ENCODE peak calls at places on chromosomes 12 and 14, in six cellular contexts. One of them, this sample, is unnamed.

GRCh38 chr12:32897688-32898573 is 1.4 kb upstream of the PKP2 start:
- DNase-seq in mammary epithelial cell: no peak
- DNase-seq in CD8-positive, alpha-beta memory T cell: no peak
- DNase-seq in lower lobe of right lung: no peak
- DNase-seq in fibroblast of lung: no peak
- DNase-seq in uterus: no peak
- DNase-seq in this sample: no peak

GRCh38 chr12:111557271-111558106 is 41.6 kb downstream of the ATXN2 start:
- DNase-seq in mammary epithelial cell: peak
- DNase-seq in CD8-positive, alpha-beta memory T cell: no peak
- DNase-seq in lower lobe of right lung: no peak
- DNase-seq in fibroblast of lung: no peak
- DNase-seq in uterus: no peak
- DNase-seq in this sample: no peak

GRCh38 chr12:60494249-60494648 is 898.4 kb downstream of the SLC16A7 start:
- DNase-seq in mammary epithelial cell: peak
- DNase-seq in CD8-positive, alpha-beta memory T cell: no peak
- DNase-seq in lower lobe of right lung: no peak
- DNase-seq in fibroblast of lung: peak
- DNase-seq in uterus: no peak
- DNase-seq in this sample: peak

GRCh38 chr12:43104524-43104923 is 447.5 kb downstream of the ADAMTS20 start:
- DNase-seq in mammary epithelial cell: peak
- DNase-seq in CD8-positive, alpha-beta memory T cell: no peak
- DNase-seq in lower lobe of right lung: no peak
- DNase-seq in fibroblast of lung: peak
- DNase-seq in uterus: no peak
- DNase-seq in this sample: peak

GRCh38 chr12:93702707-93703305 is 25.6 kb downstream of the CRADD start:
- DNase-seq in mammary epithelial cell: no peak
- DNase-seq in CD8-positive, alpha-beta memory T cell: no peak
- DNase-seq in lower lobe of right lung: no peak
- DNase-seq in fibroblast of lung: no peak
- DNase-seq in uterus: no peak
- DNase-seq in this sample: no peak

GRCh38 chr12:29771786-29772185 is 12.0 kb downstream of the TMTC1 start:
- DNase-seq in mammary epithelial cell: peak
- DNase-seq in CD8-positive, alpha-beta memory T cell: no peak
- DNase-seq in lower lobe of right lung: no peak
- DNase-seq in fibroblast of lung: no peak
- DNase-seq in uterus: no peak
- DNase-seq in this sample: no peak

GRCh38 chr12:126469211-126469610 is 1404.0 kb downstream of the AACS start:
- DNase-seq in mammary epithelial cell: no peak
- DNase-seq in CD8-positive, alpha-beta memory T cell: no peak
- DNase-seq in lower lobe of right lung: no peak
- DNase-seq in fibroblast of lung: no peak
- DNase-seq in uterus: no peak
- DNase-seq in this sample: no peak

GRCh38 chr12:117818400-117818799 is 150.4 kb downstream of the KSR2 start:
- DNase-seq in mammary epithelial cell: no peak
- DNase-seq in CD8-positive, alpha-beta memory T cell: no peak
- DNase-seq in lower lobe of right lung: no peak
- DNase-seq in fibroblast of lung: no peak
- DNase-seq in uterus: no peak
- DNase-seq in this sample: no peak

GRCh38 chr12:128583453-128583852 is 240.3 kb downstream of the SLC15A4 start:
- DNase-seq in mammary epithelial cell: no peak
- DNase-seq in CD8-positive, alpha-beta memory T cell: no peak
- DNase-seq in lower lobe of right lung: no peak
- DNase-seq in fibroblast of lung: no peak
- DNase-seq in uterus: no peak
- DNase-seq in this sample: no peak

GRCh38 chr14:25413058-25413457 is 363.1 kb upstream of the STXBP6 start:
- DNase-seq in mammary epithelial cell: no peak
- DNase-seq in CD8-positive, alpha-beta memory T cell: no peak
- DNase-seq in lower lobe of right lung: no peak
- DNase-seq in fibroblast of lung: no peak
- DNase-seq in uterus: no peak
- DNase-seq in this sample: no peak

GRCh38 chr12:56267443-56268071 is 815 bp downstream of the COQ10A start:
- DNase-seq in mammary epithelial cell: no peak
- DNase-seq in CD8-positive, alpha-beta memory T cell: no peak
- DNase-seq in lower lobe of right lung: no peak
- DNase-seq in fibroblast of lung: no peak
- DNase-seq in uterus: no peak
- DNase-seq in this sample: no peak

GRCh38 chr14:99241314-99242035 is 30.5 kb downstream of the BCL11B start:
- DNase-seq in mammary epithelial cell: no peak
- DNase-seq in CD8-positive, alpha-beta memory T cell: peak
- DNase-seq in lower lobe of right lung: no peak
- DNase-seq in fibroblast of lung: no peak
- DNase-seq in uterus: no peak
- DNase-seq in this sample: no peak

GRCh38 chr12:123121670-123122069 is 29.2 kb downstream of the PITPNM2 start:
- DNase-seq in mammary epithelial cell: no peak
- DNase-seq in CD8-positive, alpha-beta memory T cell: no peak
- DNase-seq in lower lobe of right lung: no peak
- DNase-seq in fibroblast of lung: no peak
- DNase-seq in uterus: no peak
- DNase-seq in this sample: no peak

GRCh38 chr12:123122649-123123048 is 28.2 kb downstream of the PITPNM2 start:
- DNase-seq in mammary epithelial cell: no peak
- DNase-seq in CD8-positive, alpha-beta memory T cell: no peak
- DNase-seq in lower lobe of right lung: no peak
- DNase-seq in fibroblast of lung: no peak
- DNase-seq in uterus: no peak
- DNase-seq in this sample: no peak

GRCh38 chr12:123118397-123118945 is 32.4 kb downstream of the PITPNM2 start:
- DNase-seq in mammary epithelial cell: no peak
- DNase-seq in CD8-positive, alpha-beta memory T cell: no peak
- DNase-seq in lower lobe of right lung: no peak
- DNase-seq in fibroblast of lung: peak
- DNase-seq in uterus: no peak
- DNase-seq in this sample: no peak

GRCh38 chr12:123120452-123121166 is 30.3 kb downstream of the PITPNM2 start:
- DNase-seq in mammary epithelial cell: no peak
- DNase-seq in CD8-positive, alpha-beta memory T cell: no peak
- DNase-seq in lower lobe of right lung: no peak
- DNase-seq in fibroblast of lung: no peak
- DNase-seq in uterus: no peak
- DNase-seq in this sample: no peak

GRCh38 chr12:123119808-123120207 is 31.1 kb downstream of the PITPNM2 start:
- DNase-seq in mammary epithelial cell: no peak
- DNase-seq in CD8-positive, alpha-beta memory T cell: no peak
- DNase-seq in lower lobe of right lung: no peak
- DNase-seq in fibroblast of lung: no peak
- DNase-seq in uterus: no peak
- DNase-seq in this sample: no peak
- H3K27ac ChIP-seq in mammary epithelial cell: no peak
- H3K27ac ChIP-seq in CD8-positive, alpha-beta memory T cell: no peak
- H3K27ac ChIP-seq in lower lobe of right lung: no peak
- H3K27ac ChIP-seq in fibroblast of lung: no peak
- H3K27ac ChIP-seq in uterus: no peak
- H3K27ac ChIP-seq in this sample: no peak

GRCh38 chr14:45785240-45785639 is 532.2 kb upstream of the MIS18BP1 start:
- DNase-seq in mammary epithelial cell: peak
- DNase-seq in CD8-positive, alpha-beta memory T cell: no peak
- DNase-seq in lower lobe of right lung: no peak
- DNase-seq in fibroblast of lung: no peak
- DNase-seq in uterus: no peak
- DNase-seq in this sample: no peak
- H3K27ac ChIP-seq in mammary epithelial cell: peak
- H3K27ac ChIP-seq in CD8-positive, alpha-beta memory T cell: no peak
- H3K27ac ChIP-seq in lower lobe of right lung: no peak
- H3K27ac ChIP-seq in fibroblast of lung: no peak
- H3K27ac ChIP-seq in uterus: no peak
- H3K27ac ChIP-seq in this sample: no peak

DNA sequence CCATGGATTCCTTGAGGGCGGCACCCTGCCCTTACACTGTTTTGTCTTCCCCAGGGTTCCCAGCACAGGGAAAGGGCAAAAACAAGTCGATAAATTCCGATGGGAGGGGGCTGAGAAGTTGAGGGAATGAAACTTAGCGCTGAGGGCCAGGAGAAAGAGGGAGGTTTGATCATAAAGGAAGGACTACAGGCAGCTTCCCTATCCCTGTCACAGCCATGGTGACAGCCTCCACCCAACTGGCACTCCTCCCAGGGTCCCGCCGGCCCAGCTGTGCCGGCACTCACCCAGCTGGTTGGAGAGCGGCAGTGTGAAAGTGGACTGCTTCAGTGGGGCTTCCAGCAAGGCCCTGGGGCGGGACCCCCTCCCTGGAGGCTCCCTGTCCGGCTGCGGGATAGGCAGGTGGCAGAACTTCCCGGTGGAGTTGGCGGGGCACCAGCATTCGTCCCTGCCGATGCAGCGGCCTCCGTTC is 58.4 kb downstream of the ISCA2 start:
- DNase-seq in mammary epithelial cell: no peak
- DNase-seq in CD8-positive, alpha-beta memory T cell: no peak
- DNase-seq in lower lobe of right lung: no peak
- DNase-seq in fibroblast of lung: peak
- DNase-seq in uterus: no peak
- DNase-seq in this sample: no peak
- H3K27ac ChIP-seq in mammary epithelial cell: no peak
- H3K27ac ChIP-seq in CD8-positive, alpha-beta memory T cell: no peak
- H3K27ac ChIP-seq in lower lobe of right lung: peak
- H3K27ac ChIP-seq in fibroblast of lung: peak
- H3K27ac ChIP-seq in uterus: peak
- H3K27ac ChIP-seq in this sample: no peak

DNA sequence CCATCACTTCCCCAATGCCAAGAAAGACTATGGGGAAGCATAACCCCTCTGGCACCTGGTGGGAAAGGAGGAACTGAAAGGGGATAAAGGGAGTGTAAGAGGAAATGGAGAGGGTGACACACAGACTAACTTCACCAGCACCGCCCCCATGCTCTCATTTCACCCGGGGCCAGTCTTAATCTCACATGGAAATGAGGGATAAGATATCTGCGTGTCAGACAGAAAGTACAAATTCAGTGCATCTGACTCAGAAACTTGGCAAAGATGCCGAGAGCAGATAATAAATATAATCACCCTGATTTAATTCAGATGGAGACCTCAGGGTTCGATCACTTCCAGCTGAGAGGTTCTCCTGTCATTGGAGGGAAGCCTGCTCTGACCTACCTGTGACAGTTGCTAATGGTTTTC is 191.6 kb downstream of the DUSP6 start:
- DNase-seq in mammary epithelial cell: peak
- DNase-seq in CD8-positive, alpha-beta memory T cell: no peak
- DNase-seq in lower lobe of right lung: peak
- DNase-seq in fibroblast of lung: peak
- DNase-seq in uterus: peak
- DNase-seq in this sample: peak
- H3K27ac ChIP-seq in mammary epithelial cell: peak
- H3K27ac ChIP-seq in CD8-positive, alpha-beta memory T cell: no peak
- H3K27ac ChIP-seq in lower lobe of right lung: peak
- H3K27ac ChIP-seq in fibroblast of lung: peak
- H3K27ac ChIP-seq in uterus: peak
- H3K27ac ChIP-seq in this sample: peak

GRCh38 chr14:58750321-58751269 is 112.8 kb downstream of the DACT1 start:
- DNase-seq in mammary epithelial cell: no peak
- DNase-seq in CD8-positive, alpha-beta memory T cell: no peak
- DNase-seq in lower lobe of right lung: no peak
- DNase-seq in fibroblast of lung: no peak
- DNase-seq in uterus: no peak
- DNase-seq in this sample: no peak

GRCh38 chr14:58747181-58747580 is 109.4 kb downstream of the DACT1 start:
- DNase-seq in mammary epithelial cell: peak
- DNase-seq in CD8-positive, alpha-beta memory T cell: no peak
- DNase-seq in lower lobe of right lung: peak
- DNase-seq in fibroblast of lung: peak
- DNase-seq in uterus: peak
- DNase-seq in this sample: peak

GRCh38 chr14:58751788-58752187 is 114.0 kb downstream of the DACT1 start:
- DNase-seq in mammary epithelial cell: no peak
- DNase-seq in CD8-positive, alpha-beta memory T cell: no peak
- DNase-seq in lower lobe of right lung: no peak
- DNase-seq in fibroblast of lung: no peak
- DNase-seq in uterus: no peak
- DNase-seq in this sample: no peak

GRCh38 chr14:58746701-58747100 is 108.9 kb downstream of the DACT1 start:
- DNase-seq in mammary epithelial cell: no peak
- DNase-seq in CD8-positive, alpha-beta memory T cell: no peak
- DNase-seq in lower lobe of right lung: no peak
- DNase-seq in fibroblast of lung: no peak
- DNase-seq in uterus: no peak
- DNase-seq in this sample: no peak

DNA sequence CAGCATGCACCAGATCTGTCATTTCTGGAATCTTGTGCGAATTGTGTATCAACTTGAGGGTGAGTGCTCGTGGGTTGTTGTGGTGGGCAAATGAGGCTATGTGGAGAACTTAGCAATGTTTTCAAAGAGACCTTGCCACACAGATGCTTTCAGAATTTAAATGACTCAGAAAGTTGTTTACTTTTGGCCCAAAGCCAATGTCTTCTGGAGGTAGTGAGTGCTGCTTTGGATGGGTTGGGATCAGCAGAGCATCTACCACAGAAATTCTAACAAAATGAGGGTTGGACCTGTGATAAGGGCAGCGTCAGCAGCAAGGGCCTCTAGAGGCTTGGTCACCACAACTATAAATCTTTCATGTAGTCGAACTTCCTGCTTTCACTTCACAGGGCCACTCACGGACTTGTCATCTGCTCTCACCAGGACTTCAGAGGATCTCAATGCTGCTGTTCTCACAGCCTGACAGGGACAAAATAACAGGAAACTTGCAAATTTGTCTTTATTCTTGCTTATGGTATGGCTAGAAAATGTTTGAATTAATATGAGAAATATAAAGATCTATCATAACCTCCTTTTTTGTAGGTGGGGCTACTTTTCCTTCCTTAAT is 111.4 kb downstream of the DACT1 start:
- DNase-seq in mammary epithelial cell: peak
- DNase-seq in CD8-positive, alpha-beta memory T cell: no peak
- DNase-seq in lower lobe of right lung: peak
- DNase-seq in fibroblast of lung: peak
- DNase-seq in uterus: no peak
- DNase-seq in this sample: peak
- H3K27ac ChIP-seq in mammary epithelial cell: no peak
- H3K27ac ChIP-seq in CD8-positive, alpha-beta memory T cell: no peak
- H3K27ac ChIP-seq in lower lobe of right lung: peak
- H3K27ac ChIP-seq in fibroblast of lung: no peak
- H3K27ac ChIP-seq in uterus: no peak
- H3K27ac ChIP-seq in this sample: peak

GRCh38 chr14:65208548-65208947 is 106.2 kb upstream of the MAX start:
- DNase-seq in mammary epithelial cell: no peak
- DNase-seq in CD8-positive, alpha-beta memory T cell: no peak
- DNase-seq in lower lobe of right lung: no peak
- DNase-seq in fibroblast of lung: no peak
- DNase-seq in uterus: no peak
- DNase-seq in this sample: no peak

GRCh38 chr14:65203574-65203973 is 101.3 kb upstream of the MAX start:
- DNase-seq in mammary epithelial cell: no peak
- DNase-seq in CD8-positive, alpha-beta memory T cell: no peak
- DNase-seq in lower lobe of right lung: no peak
- DNase-seq in fibroblast of lung: no peak
- DNase-seq in uterus: no peak
- DNase-seq in this sample: no peak

GRCh38 chr14:65206078-65206447 is 103.7 kb upstream of the MAX start:
- DNase-seq in mammary epithelial cell: no peak
- DNase-seq in CD8-positive, alpha-beta memory T cell: no peak
- DNase-seq in lower lobe of right lung: no peak
- DNase-seq in fibroblast of lung: no peak
- DNase-seq in uterus: no peak
- DNase-seq in this sample: no peak

GRCh38 chr14:65204056-65204455 is 101.7 kb upstream of the MAX start:
- DNase-seq in mammary epithelial cell: no peak
- DNase-seq in CD8-positive, alpha-beta memory T cell: no peak
- DNase-seq in lower lobe of right lung: no peak
- DNase-seq in fibroblast of lung: no peak
- DNase-seq in uterus: no peak
- DNase-seq in this sample: no peak

GRCh38 chr14:65206448-65207096 is 104.3 kb upstream of the MAX start:
- DNase-seq in mammary epithelial cell: peak
- DNase-seq in CD8-positive, alpha-beta memory T cell: no peak
- DNase-seq in lower lobe of right lung: no peak
- DNase-seq in fibroblast of lung: peak
- DNase-seq in uterus: no peak
- DNase-seq in this sample: peak
- H3K27ac ChIP-seq in mammary epithelial cell: no peak
- H3K27ac ChIP-seq in CD8-positive, alpha-beta memory T cell: no peak
- H3K27ac ChIP-seq in lower lobe of right lung: no peak
- H3K27ac ChIP-seq in fibroblast of lung: no peak
- H3K27ac ChIP-seq in uterus: no peak
- H3K27ac ChIP-seq in this sample: no peak